ENCODE peak calls at places on chromosomes 5 and 9, in four cellular contexts. B is adrenal gland, O is OCI-LY7, X is stomach. E is an unnamed sample.

GRCh38 chr9:102779341-102779740 is 215.8 kb upstream of the CYLC2 start:
- DNase-seq in B (no peak), O (no peak), X (no peak), E (no peak)

GRCh38 chr9:119801311-119801710 is 432.1 kb upstream of the BRINP1 start:
- DNase-seq in B (no peak), O (no peak), X (no peak), E (no peak)

GRCh38 chr9:126000731-126001580 is 253.8 kb downstream of the PBX3 start:
- DNase-seq in B (no peak), O (no peak), X (no peak), E (no peak)

GRCh38 chr5:3142261-3143027 is 391.0 kb upstream of the IRX2 start:
- DNase-seq in B (peak; percentile 4), O (no peak), X (no peak), E (no peak)

GRCh38 chr5:34687269-34688011 is 31.3 kb downstream of the RAI14 start:
- DNase-seq in B (no peak), O (no peak), X (no peak), E (no peak)

GRCh38 chr9:117718085-117718484 is 13.9 kb downstream of the TLR4 start:
- DNase-seq in B (no peak), O (peak; percentile 87), X (no peak), E (peak; percentile 7)

GRCh38 chr5:153546566-153546965 is 56.1 kb downstream of the GRIA1 start:
- DNase-seq in B (no peak), O (no peak), X (no peak), E (no peak)

GRCh38 chr5:124034963-124035362 is 523.0 kb downstream of the CSNK1G3 start:
- DNase-seq in B (no peak), O (peak; percentile 90), X (no peak), E (no peak)

GRCh38 chr9:98374385-98375051 is 119.1 kb upstream of the TBC1D2 start:
- DNase-seq in B (peak; percentile 27), O (no peak), X (peak; percentile 52), E (no peak)

GRCh38 chr9:121510766-121511555 is 11.3 kb upstream of the GGTA1 start:
- DNase-seq in B (no peak), O (no peak), X (no peak), E (no peak)

GRCh38 chr9:116058421-116058820 is 95.2 kb upstream of the PAPPA start:
- DNase-seq in B (no peak), O (no peak), X (no peak), E (no peak)

GRCh38 chr5:147552897-147553296 is 43.0 kb upstream of the DPYSL3 start:
- DNase-seq in B (no peak), O (no peak), X (no peak), E (no peak)

GRCh38 chr9:6852243-6852963 is 94.6 kb downstream of the KDM4C start:
- DNase-seq in B (peak; percentile 68), O (no peak), X (no peak), E (no peak)

GRCh38 chr5:138065102-138065501 is 18.7 kb upstream of the WNT8A start:
- DNase-seq in B (no peak), O (no peak), X (no peak), E (peak; percentile 26)

GRCh38 chr5:104179057-104179456 is 616.5 kb upstream of the NUDT12 start:
- DNase-seq in B (peak; percentile 46), O (peak; percentile 57), X (peak; percentile 30), E (peak; percentile 37)

GRCh38 chr9:35650341-35651158 is at the start of gene SIT1:
- DNase-seq in B (no peak), O (peak; percentile 82), X (no peak), E (peak; percentile 73)

GRCh38 chr9:87270241-87271234 is 227.1 kb upstream of the DAPK1 start:
- DNase-seq in B (peak; percentile 50), O (no peak), X (no peak), E (no peak)

GRCh38 chr9:110514861-110515260 is 64.7 kb downstream of the SVEP1 start:
- DNase-seq in B (no peak), O (no peak), X (no peak), E (no peak)

GRCh38 chr5:147303976-147304375 is 69.2 kb downstream of the STK32A start:
- DNase-seq in B (peak; percentile 76), O (no peak), X (no peak), E (no peak)

GRCh38 chr5:94847019-94847418 is 228.6 kb downstream of the SLF1 start:
- DNase-seq in B (no peak), O (peak; percentile 19), X (no peak), E (peak; percentile 8)

GRCh38 chr9:118109542-118109941 is 405.3 kb downstream of the TLR4 start:
- DNase-seq in B (no peak), O (no peak), X (no peak), E (no peak)

GRCh38 chr5:143413964-143414669 is 10.6 kb upstream of the NR3C1 start:
- DNase-seq in B (no peak), O (peak; percentile 69), X (no peak), E (no peak)

GRCh38 chr5:143417503-143418139 is 14.1 kb upstream of the NR3C1 start:
- DNase-seq in B (no peak), O (no peak), X (no peak), E (no peak)

GRCh38 chr5:143416411-143416810 is 12.9 kb upstream of the NR3C1 start:
- DNase-seq in B (no peak), O (no peak), X (no peak), E (no peak)

GRCh38 chr5:143409972-143410371 is 6.5 kb upstream of the NR3C1 start:
- DNase-seq in B (no peak), O (no peak), X (no peak), E (no peak)

DNA sequence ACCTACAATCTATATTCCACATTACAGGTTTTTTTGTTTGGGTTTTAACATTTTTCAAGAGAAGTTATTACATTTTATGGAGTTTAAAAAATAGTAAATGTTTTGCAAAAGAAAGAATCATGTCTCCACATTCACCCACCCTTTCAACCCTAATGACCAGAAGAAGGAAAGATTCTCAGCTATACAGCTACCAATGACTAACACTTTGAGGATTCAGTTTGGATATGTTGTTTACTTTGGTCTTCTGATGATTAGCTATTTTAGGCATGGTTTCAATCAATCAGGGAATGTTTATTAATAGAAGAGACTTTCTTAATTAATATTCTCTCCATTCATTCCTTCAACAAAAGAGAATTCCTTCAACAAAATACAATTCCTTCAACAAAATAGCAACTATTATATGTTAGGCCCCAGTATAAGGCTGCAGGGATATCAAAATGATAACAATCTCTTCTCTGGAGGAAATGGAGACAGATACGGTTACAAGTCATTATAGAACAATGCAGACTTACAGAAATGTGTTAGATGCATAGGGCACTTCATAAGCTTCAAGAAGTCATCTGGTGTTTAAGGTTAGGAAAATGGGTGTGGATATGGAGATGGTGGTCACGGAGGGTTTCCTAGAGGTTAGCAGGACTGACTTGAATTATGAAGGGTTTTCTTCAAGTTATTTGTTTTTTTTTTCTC is 9.3 kb upstream of the NR3C1 start:
- DNase-seq in B (no peak), O (no peak), X (no peak), E (no peak)
- TF ChIP-seq CTCF in B (no peak), O (no peak), X (no peak), E (no peak)

GRCh38 chr9:124054671-124055212 is 43.2 kb downstream of the LHX2 start:
- DNase-seq in B (no peak), O (no peak), X (no peak), E (peak; percentile 70)
- TF ChIP-seq CTCF in B (no peak), O (no peak), X (no peak), E (no peak)

GRCh38 chr9:133004091-133005072 is 25.9 kb downstream of the GFI1B start:
- DNase-seq in B (no peak), O (no peak), X (no peak), E (no peak)
- TF ChIP-seq CTCF in B (no peak), O (no peak), X (no peak), E (no peak)

DNA sequence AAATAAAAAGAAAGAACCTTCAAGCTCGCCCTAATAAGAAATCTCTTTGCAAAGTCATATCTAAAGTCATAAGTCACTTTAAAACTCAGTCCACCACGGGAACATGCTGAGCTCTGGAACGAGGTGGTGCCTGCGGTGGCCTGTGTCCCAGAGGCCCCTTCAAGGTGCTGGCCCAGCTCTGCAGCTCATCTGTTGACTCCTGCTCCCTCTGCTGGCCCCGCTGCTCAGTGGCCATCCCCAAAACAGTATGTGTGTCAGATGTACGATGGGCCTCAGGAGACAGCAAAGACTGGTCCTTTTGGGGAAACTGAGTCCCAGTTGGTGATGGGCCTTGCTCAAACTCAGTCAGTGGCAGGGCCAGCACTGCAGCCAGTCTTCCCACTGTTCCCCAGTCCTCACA is 22.8 kb upstream of the FOXB2 start:
- DNase-seq in B (no peak), O (peak; percentile 5), X (no peak), E (peak; percentile 37)
- TF ChIP-seq CTCF in B (peak; percentile 6), O (peak; percentile 50), X (no peak), E (peak; percentile 33)

GRCh38 chr5:41432481-41433253 is 77.7 kb downstream of the PLCXD3 start:
- DNase-seq in B (no peak), O (no peak), X (no peak), E (no peak)

GRCh38 chr5:41433552-41434181 is 76.7 kb downstream of the PLCXD3 start:
- DNase-seq in B (no peak), O (no peak), X (no peak), E (no peak)

GRCh38 chr5:41435276-41435675 is 75.1 kb downstream of the PLCXD3 start:
- DNase-seq in B (peak; percentile 20), O (no peak), X (peak; percentile 41), E (no peak)
- TF ChIP-seq CTCF in B (no peak), O (no peak), X (no peak), E (no peak)

DNA sequence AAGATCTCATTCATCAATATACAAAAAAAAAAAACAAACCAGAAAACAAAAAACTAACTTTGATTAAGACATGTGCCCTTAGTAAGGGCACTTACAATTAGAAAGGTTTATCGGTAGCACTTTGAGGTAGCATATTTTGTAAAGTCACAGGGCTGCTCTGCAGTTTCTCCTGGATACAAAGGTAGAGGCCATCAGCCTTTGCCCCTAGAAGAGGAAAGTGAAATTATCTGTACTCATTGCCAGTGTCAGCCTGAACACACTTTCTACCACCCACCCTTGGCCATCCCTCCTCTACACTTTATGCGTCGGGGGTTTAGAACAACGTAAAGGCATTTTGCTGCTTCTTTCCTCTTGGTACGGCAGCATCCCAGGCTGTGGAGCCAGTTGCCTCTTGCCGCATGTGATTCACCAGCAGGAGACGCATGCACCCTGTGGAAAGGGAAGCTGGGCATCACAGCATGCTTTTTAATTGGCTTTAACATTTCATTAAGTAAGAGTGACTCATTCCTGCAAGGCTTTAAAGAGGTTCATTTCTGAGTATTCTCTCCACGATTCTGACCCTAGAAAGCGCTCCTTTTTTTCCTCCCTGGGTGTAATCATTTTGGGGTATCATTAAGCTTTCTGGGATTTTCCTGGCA is 84.6 kb downstream of the CEMIP2 start:
- DNase-seq in B (no peak), O (no peak), X (no peak), E (no peak)
- TF ChIP-seq CTCF in B (no peak), O (no peak), X (no peak), E (no peak)